ENCODE peak calls at places on chromosomes 11 and 22, in four cellular contexts. V is GM12878, X is HepG2, Y is K562. P is an unnamed sample.

GRCh38 chr11:2515401-2516275 is 70.8 kb downstream of the KCNQ1 start:
- DNase-seq in V (no peak), X (no peak), Y (no peak), P (no peak)

GRCh38 chr11:65891180-65892136 is 985 bp downstream of the CCDC85B start:
- DNase-seq in V (no peak), X (peak; percentile 78), Y (peak; percentile 73), P (peak; percentile 52)

GRCh38 chr11:120294096-120294495 is 31.0 kb upstream of the TLCD5 start:
- DNase-seq in V (no peak), X (no peak), Y (no peak), P (no peak)

GRCh38 chr11:107501713-107502112 is 44.1 kb upstream of the CWF19L2 start:
- DNase-seq in V (no peak), X (peak; percentile 2), Y (no peak), P (no peak)

GRCh38 chr11:1890856-1891830 is 552 bp downstream of the PRR33 start:
- DNase-seq in V (no peak), X (no peak), Y (peak; percentile 6), P (no peak)

GRCh38 chr22:40058265-40058664 is 63.5 kb downstream of the FAM83F start:
- DNase-seq in V (no peak), X (no peak), Y (peak; percentile 34), P (no peak)

GRCh38 chr11:824292-824880 is 3.3 kb upstream of the CRACR2B start:
- DNase-seq in V (no peak), X (no peak), Y (no peak), P (no peak)

GRCh38 chr11:118263694-118264567 is at the start of gene MPZL2:
- DNase-seq in V (no peak), X (peak; percentile 81), Y (no peak), P (no peak)

GRCh38 chr11:70608568-70609314 is 210.4 kb downstream of the CTTN start:
- DNase-seq in V (no peak), X (no peak), Y (no peak), P (no peak)

GRCh38 chr11:71120346-71120963 is 131.9 kb downstream of the SHANK2 start:
- DNase-seq in V (no peak), X (peak; percentile 38), Y (no peak), P (peak; percentile 56)

GRCh38 chr11:122020902-122021301 is 95.1 kb downstream of the BLID start:
- DNase-seq in V (no peak), X (no peak), Y (no peak), P (no peak)

GRCh38 chr11:71332046-71332445 is 79.7 kb upstream of the SHANK2 start:
- DNase-seq in V (no peak), X (no peak), Y (no peak), P (no peak)

GRCh38 chr11:74713686-74714085 is 17.5 kb downstream of the CHRDL2 start:
- DNase-seq in V (no peak), X (no peak), Y (no peak), P (no peak)

GRCh38 chr22:20868225-20868944 is 9.6 kb downstream of the SNAP29 start:
- DNase-seq in V (no peak), X (no peak), Y (peak; percentile 41), P (no peak)

GRCh38 chr22:30574095-30574981 is at the start of gene GAL3ST1:
- DNase-seq in V (no peak), X (peak; percentile 77), Y (no peak), P (peak; percentile 58)
- TF ChIP-seq POLR2A in V (no peak), X (no peak), Y (no peak), P (no peak)

GRCh38 chr11:27216268-27217149 is 146.5 kb downstream of the CCDC34 start:
- DNase-seq in V (no peak), X (no peak), Y (no peak), P (no peak)
- TF ChIP-seq POLR2AphosphoS2 in V (no peak), X (no peak), Y (no peak), P (no peak)

DNA sequence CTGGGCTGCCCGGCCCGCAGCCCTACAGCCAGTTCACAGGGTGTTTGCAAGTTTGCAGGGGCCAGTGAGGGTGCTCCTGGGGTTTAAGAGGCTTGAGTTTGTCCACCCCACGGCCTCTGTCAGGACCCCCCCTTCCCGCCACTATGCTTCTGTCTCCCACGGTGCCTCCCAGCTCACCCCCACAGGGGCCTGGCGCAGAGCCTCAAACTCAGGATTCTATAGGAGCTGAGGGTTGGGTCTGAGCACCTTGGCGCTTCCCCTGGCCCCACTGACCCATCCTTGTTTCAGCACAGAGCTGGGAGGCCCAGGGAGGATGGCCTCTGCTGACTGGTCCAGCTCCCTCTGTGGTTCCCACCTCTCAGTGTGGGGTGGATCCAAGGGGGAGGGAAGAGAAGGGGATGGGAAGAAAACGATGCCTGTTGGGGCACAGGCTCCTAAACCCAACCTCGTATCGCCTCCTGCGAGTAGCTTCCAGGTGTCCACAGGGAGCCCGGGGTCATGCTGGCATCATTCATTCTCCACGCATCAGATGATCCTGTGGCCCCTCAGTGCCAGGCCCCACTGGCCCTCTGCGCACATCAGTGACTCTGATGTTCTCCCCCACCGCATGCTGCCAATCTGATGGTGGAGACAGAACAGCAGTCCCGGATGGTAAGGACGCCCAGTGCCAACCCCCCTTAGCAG is 5.0 kb downstream of the MYEOV start:
- DNase-seq in V (no peak), X (no peak), Y (no peak), P (no peak)
- TF ChIP-seq POLR2A in V (no peak), X (no peak), Y (no peak), P (no peak)

GRCh38 chr11:11481371-11481770 is 128.3 kb upstream of the CSNK2A3 start:
- DNase-seq in V (no peak), X (no peak), Y (no peak), P (no peak)
- TF ChIP-seq POLR2AphosphoS2 in V (no peak), X (no peak), Y (no peak), P (no peak)

GRCh38 chr11:45919806-45920530 is 2.3 kb upstream of the PEX16 start:
- DNase-seq in V (no peak), X (peak; percentile 34), Y (no peak), P (no peak)

GRCh38 chr11:45917623-45918330 is at the start of gene PEX16:
- DNase-seq in V (peak; percentile 94), X (peak; percentile 95), Y (peak; percentile 97), P (peak; percentile 97)

GRCh38 chr11:45917286-45917622 is 423 bp downstream of the PEX16 start:
- DNase-seq in V (no peak), X (no peak), Y (no peak), P (no peak)

GRCh38 chr11:45919276-45919675 is 1.6 kb upstream of the PEX16 start:
- DNase-seq in V (no peak), X (no peak), Y (no peak), P (no peak)

DNA sequence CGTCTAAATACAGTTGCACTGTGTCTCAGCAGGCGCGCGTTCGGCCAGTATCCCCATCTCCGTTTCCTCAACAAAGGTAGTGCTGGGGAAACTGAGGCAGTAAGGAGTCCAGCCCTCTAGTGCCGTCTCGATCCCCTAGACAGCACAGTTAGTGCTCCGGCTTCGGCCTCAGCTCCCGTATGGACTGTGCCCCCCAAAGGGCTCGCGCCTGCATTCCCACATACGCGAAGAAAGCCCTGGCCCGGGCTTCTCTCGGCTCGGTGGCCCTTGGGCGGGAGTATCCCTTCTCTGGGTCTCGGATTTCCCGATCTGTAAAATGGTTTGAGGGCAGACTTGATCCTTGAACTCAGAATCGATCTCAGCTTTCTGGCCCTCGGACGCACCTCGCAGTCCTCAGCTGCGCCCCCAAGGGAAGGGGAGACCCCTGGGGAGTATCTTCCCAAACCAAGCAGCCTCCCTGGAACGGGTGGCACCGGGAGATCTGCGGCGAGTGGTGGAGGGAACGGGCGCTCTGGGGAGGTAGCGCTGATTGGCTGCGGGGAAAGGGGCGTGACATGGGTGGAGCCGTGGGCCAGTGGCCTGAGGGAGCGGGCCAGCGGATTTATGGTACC is 759 bp upstream of the PEX16 start:
- DNase-seq in V (no peak), X (peak; percentile 63), Y (peak; percentile 94), P (peak; percentile 91)
- TF ChIP-seq POLR2A in V (peak; percentile 52), X (peak; percentile 79), Y (peak; percentile 51), P (peak; percentile 59)

DNA sequence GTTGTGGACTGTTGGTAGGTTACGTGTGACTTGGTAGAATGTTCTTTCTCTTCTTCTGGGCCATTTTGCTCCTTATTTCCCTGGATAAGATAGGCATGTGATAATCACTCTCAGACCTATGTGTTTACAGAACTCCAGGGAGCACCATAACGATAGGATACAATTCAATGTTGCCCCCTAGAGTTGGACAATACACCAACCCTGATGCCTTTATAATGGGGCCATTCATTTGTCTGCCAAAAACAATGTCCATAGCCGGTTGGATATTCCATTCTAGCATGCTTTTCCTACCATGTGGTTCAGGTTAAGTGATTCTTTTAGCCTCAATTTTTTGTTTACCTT is 60.5 kb downstream of the APIP start:
- DNase-seq in V (no peak), X (no peak), Y (peak; percentile 33), P (peak; percentile 12)
- TF ChIP-seq POLR2AphosphoS2 in V (no peak), X (no peak), Y (no peak), P (no peak)

GRCh38 chr22:28772633-28773460 is at the start of gene CCDC117:
- DNase-seq in V (peak; percentile 84), X (peak; percentile 90), Y (peak; percentile 88), P (peak; percentile 89)

GRCh38 chr22:28771195-28771791 is 1.2 kb upstream of the CCDC117 start:
- DNase-seq in V (no peak), X (peak; percentile 67), Y (no peak), P (no peak)

GRCh38 chr22:28774378-28774777 is 1.9 kb downstream of the CCDC117 start:
- DNase-seq in V (no peak), X (no peak), Y (no peak), P (no peak)

GRCh38 chr22:28769394-28770085 is 3.0 kb upstream of the CCDC117 start:
- DNase-seq in V (no peak), X (peak; percentile 14), Y (no peak), P (no peak)

GRCh38 chr22:28773461-28773867 is 969 bp downstream of the CCDC117 start:
- DNase-seq in V (peak; percentile 60), X (no peak), Y (no peak), P (peak; percentile 8)
- TF ChIP-seq POLR2A in V (no peak), X (no peak), Y (no peak), P (no peak)

DNA sequence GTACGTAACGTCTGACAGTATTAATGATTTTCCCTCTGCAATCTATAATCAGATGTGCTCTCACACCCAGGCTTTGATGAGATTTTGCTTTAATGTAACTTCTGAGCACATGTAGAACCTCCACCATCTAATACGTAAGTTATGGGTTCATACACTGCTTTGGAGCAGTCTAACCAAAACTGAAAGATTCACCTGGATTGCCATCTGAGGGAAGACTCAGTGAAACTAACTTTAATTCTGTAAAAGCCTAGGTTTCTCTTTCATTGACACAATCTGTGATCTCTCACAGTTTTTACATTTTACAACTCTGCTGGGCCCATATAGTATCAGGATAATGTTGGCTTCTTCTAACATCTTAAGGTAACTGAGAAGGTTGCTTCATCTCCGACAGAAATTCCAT is 30.1 kb upstream of the MTNR1B start:
- DNase-seq in V (no peak), X (no peak), Y (no peak), P (no peak)
- TF ChIP-seq POLR2AphosphoS2 in V (no peak), X (no peak), Y (no peak), P (no peak)

GRCh38 chr11:116287866-116288265 is 484.9 kb downstream of the BUD13 start:
- DNase-seq in V (no peak), X (no peak), Y (no peak), P (no peak)

GRCh38 chr11:116281173-116282160 is 491.3 kb downstream of the BUD13 start:
- DNase-seq in V (no peak), X (no peak), Y (peak; percentile 15), P (no peak)

GRCh38 chr11:116282481-116282880 is 490.3 kb downstream of the BUD13 start:
- DNase-seq in V (no peak), X (no peak), Y (no peak), P (no peak)

GRCh38 chr11:116284930-116285329 is 487.9 kb downstream of the BUD13 start:
- DNase-seq in V (no peak), X (no peak), Y (no peak), P (no peak)

GRCh38 chr11:116283300-116283699 is 489.5 kb downstream of the BUD13 start:
- DNase-seq in V (no peak), X (no peak), Y (no peak), P (no peak)
- TF ChIP-seq POLR2A in V (no peak), X (no peak), Y (no peak), P (no peak)